ENCODE peak calls at places on chromosomes 1 and 21, in four cellular contexts. X is CD8-positive, alpha-beta memory T cell; D is lung; E is mammary epithelial cell. L is an unnamed sample.

GRCh38 chr21:43278359-43278758 is 109.6 kb downstream of the CRYAA start:
- DNase-seq in X (no peak), D (no peak), E (no peak), L (no peak)

GRCh38 chr1:102897537-102897936 is 210.8 kb downstream of the COL11A1 start:
- DNase-seq in X (no peak), D (no peak), E (peak; percentile 55), L (no peak)

GRCh38 chr1:27556781-27557595 is 47.0 kb downstream of the AHDC1 start:
- DNase-seq in X (peak; percentile 58), D (peak; percentile 95), E (peak; percentile 94), L (peak; percentile 77)

GRCh38 chr1:30857964-30858363 is 50.6 kb downstream of the SDC3 start:
- DNase-seq in X (no peak), D (no peak), E (no peak), L (no peak)

GRCh38 chr1:18320051-18320450 is 160.7 kb upstream of the KLHDC7A start:
- DNase-seq in X (no peak), D (no peak), E (no peak), L (no peak)

GRCh38 chr1:184755226-184756065 is 788 bp upstream of the EDEM3 start:
- DNase-seq in X (no peak), D (no peak), E (no peak), L (no peak)

GRCh38 chr21:37675202-37675801 is 241.0 kb downstream of the KCNJ6 start:
- DNase-seq in X (peak; percentile 35), D (peak; percentile 55), E (no peak), L (peak; percentile 19)

GRCh38 chr1:228316589-228317387 is 89.8 kb downstream of the TRIM11 start:
- DNase-seq in X (no peak), D (no peak), E (no peak), L (no peak)

GRCh38 chr1:151534662-151535278 is 5.3 kb upstream of the TUFT1 start:
- DNase-seq in X (peak; percentile 59), D (peak; percentile 81), E (peak; percentile 57), L (peak; percentile 39)

GRCh38 chr21:37119421-37120218 is 46.6 kb downstream of the TTC3 start:
- DNase-seq in X (no peak), D (no peak), E (no peak), L (no peak)

GRCh38 chr21:38999148-38999547 is 184.1 kb downstream of the PSMG1 start:
- DNase-seq in X (no peak), D (no peak), E (no peak), L (no peak)